ENCODE peak calls at places on chromosomes 11 and 22, in five cellular contexts. V is left colon, W is HTR-8/SVneo, A is Karpas-422, P is cardiac septum. G is an unnamed sample.

GRCh38 chr11:83070878-83071640 is 638 bp downstream of the RAB30 start:
- DNase-seq in V (no peak), W (no peak), A (peak; percentile 74), P (peak; percentile 77), G (no peak)

GRCh38 chr11:578276-579035 is 2.2 kb downstream of the PHRF1 start:
- DNase-seq in V (no peak), W (no peak), A (no peak), P (no peak), G (peak; percentile 34)

GRCh38 chr11:1333091-1333772 is 23.8 kb upstream of the TOLLIP start:
- DNase-seq in V (no peak), W (no peak), A (no peak), P (no peak), G (no peak)

GRCh38 chr11:76835928-76836612 is 24.6 kb upstream of the ACER3 start:
- DNase-seq in V (peak; percentile 84), W (no peak), A (no peak), P (no peak), G (no peak)

GRCh38 chr22:27800250-27801131 is 1.1 kb downstream of the MN1 start:
- DNase-seq in V (no peak), W (no peak), A (no peak), P (no peak), G (no peak)

GRCh38 chr11:129855086-129855485 is 39.4 kb downstream of the TMEM45B start:
- DNase-seq in V (no peak), W (no peak), A (no peak), P (no peak), G (no peak)

GRCh38 chr11:109731451-109731850 is 309.5 kb downstream of the C11orf87 start:
- DNase-seq in V (no peak), W (no peak), A (no peak), P (no peak), G (no peak)

GRCh38 chr22:36977401-36977861 is 41.8 kb downstream of the TST start:
- DNase-seq in V (peak; percentile 79), W (no peak), A (peak; percentile 95), P (no peak), G (peak; percentile 90)

GRCh38 chr11:2211113-2211971 is 39.7 kb upstream of the TH start:
- DNase-seq in V (peak; percentile 74), W (no peak), A (no peak), P (peak; percentile 55), G (no peak)

GRCh38 chr11:26947904-26948639 is 45.8 kb upstream of the FIBIN start:
- DNase-seq in V (no peak), W (no peak), A (no peak), P (no peak), G (no peak)

GRCh38 chr11:66868726-66869291 is 11.9 kb downstream of the LRFN4 start:
- DNase-seq in V (peak; percentile 81), W (no peak), A (peak; percentile 95), P (no peak), G (peak; percentile 92)

GRCh38 chr11:131430466-131431176 is 60.2 kb downstream of the NTM start:
- DNase-seq in V (no peak), W (no peak), A (no peak), P (no peak), G (no peak)

GRCh38 chr11:9077164-9077563 is 14.2 kb downstream of the SCUBE2 start:
- DNase-seq in V (no peak), W (no peak), A (no peak), P (no peak), G (no peak)